ENCODE peak calls at places on chromosomes 7 and 10, in four cellular contexts. A, Z, L and B are unnamed samples.

GRCh38 chr10:14181197-14181936 is 149.4 kb downstream of the FRMD4A start:
- DNase-seq in L (peak; percentile 59), Z (no peak), A (no peak), B (no peak)

GRCh38 chr10:43396928-43397624 is 11.9 kb downstream of the HNRNPF start:
- DNase-seq in Z (peak; percentile 92), A (peak; percentile 71), L (no peak), B (peak; percentile 83)

GRCh38 chr10:81018898-81019890 is 481.5 kb downstream of the SH2D4B start:
- DNase-seq in A (peak; percentile 39), L (peak; percentile 28), Z (peak; percentile 49), B (peak; percentile 51)

GRCh38 chr10:13268310-13268709 is 31.6 kb downstream of the PHYH start:
- DNase-seq in L (no peak), Z (no peak), A (no peak), B (no peak)

GRCh38 chr10:126315471-126316177 is 72.7 kb downstream of the ADAM12 start:
- DNase-seq in Z (no peak), L (no peak), A (no peak), B (no peak)

GRCh38 chr10:35351021-35351420 is 14.7 kb downstream of the CCNY start:
- DNase-seq in Z (no peak), A (no peak), L (no peak), B (no peak)

GRCh38 chr10:61600389-61600788 is 62.3 kb upstream of the CABCOCO1 start:
- DNase-seq in A (no peak), Z (no peak), L (no peak), B (no peak)

GRCh38 chr7:117036034-117036669 is 82.9 kb downstream of the ST7 start:
- DNase-seq in Z (no peak), A (no peak), L (no peak), B (no peak)

GRCh38 chr7:1662767-1663166 is 7.3 kb upstream of the ELFN1 start:
- DNase-seq in Z (no peak), L (peak; percentile 20), A (no peak), B (peak; percentile 10)

GRCh38 chr10:129759214-129760002 is 204.7 kb downstream of the EBF3 start:
- DNase-seq in L (no peak), A (no peak), Z (no peak), B (no peak)

GRCh38 chr10:5527332-5528200 is 2.8 kb downstream of the CALML3 start:
- DNase-seq in Z (peak; percentile 50), L (no peak), A (no peak), B (no peak)

GRCh38 chr10:71921319-71922027 is 42.7 kb upstream of the CHST3 start:
- DNase-seq in A (no peak), Z (no peak), L (no peak), B (no peak)

GRCh38 chr10:26797340-26797739 is 63.4 kb downstream of the ABI1 start:
- DNase-seq in A (no peak), L (no peak), Z (no peak), B (no peak)

GRCh38 chr7:117479480-117480224 is at the start of gene CFTR:
- DNase-seq in L (no peak), Z (no peak), A (no peak), B (peak; percentile 70)

GRCh38 chr7:32218741-32219283 is 148.6 kb upstream of the PDE1C start:
- DNase-seq in A (no peak), L (no peak), Z (no peak), B (no peak)

GRCh38 chr10:106557951-106558733 is 606.4 kb downstream of the SORCS1 start:
- DNase-seq in L (no peak), A (no peak), Z (no peak), B (no peak)

GRCh38 chr10:102815790-102816549 is 21.2 kb downstream of the CYP17A1 start:
- DNase-seq in Z (no peak), L (no peak), A (no peak), B (no peak)

GRCh38 chr10:110642980-110643655 is 1.0 kb upstream of the RBM20 start:
- DNase-seq in Z (no peak), A (no peak), L (no peak), B (peak; percentile 54)

GRCh38 chr7:1920266-1920681 is 250.2 kb downstream of the ELFN1 start:
- DNase-seq in L (no peak), A (no peak), Z (no peak), B (no peak)

GRCh38 chr10:34156781-34157425 is 658.2 kb downstream of the PARD3 start:
- DNase-seq in L (no peak), A (no peak), Z (no peak), B (no peak)

GRCh38 chr10:7335977-7336376 is 74.9 kb downstream of the SFMBT2 start:
- DNase-seq in L (no peak), Z (no peak), A (no peak), B (no peak)

GRCh38 chr7:50227623-50228618 is 76.6 kb upstream of the IKZF1 start:
- DNase-seq in L (no peak), Z (no peak), A (no peak), B (no peak)

GRCh38 chr7:128003179-128003578 is 28.1 kb downstream of the LRRC4 start:
- DNase-seq in L (no peak), A (no peak), Z (no peak), B (no peak)

GRCh38 chr7:122988333-122988732 is 7.2 kb downstream of the TAS2R16 start:
- DNase-seq in A (no peak), Z (no peak), L (no peak), B (no peak)

GRCh38 chr10:6583447-6583846 is 3.4 kb upstream of the PRKCQ start:
- DNase-seq in L (no peak), A (no peak), Z (no peak), B (no peak)

GRCh38 chr10:4561301-4561700 is 264.7 kb upstream of the AKR1E2 start:
- DNase-seq in Z (no peak), L (no peak), A (no peak), B (no peak)

GRCh38 chr10:49512121-49512809 is 26.7 kb downstream of the ERCC6 start:
- DNase-seq in A (peak; percentile 40), L (no peak), Z (peak; percentile 16), B (no peak)

GRCh38 chr10:49138361-49138891 is 4.6 kb upstream of the FAM170B start:
- DNase-seq in Z (no peak), L (no peak), A (no peak), B (no peak)

GRCh38 chr10:51964630-51965029 is 265.2 kb upstream of the CSTF2T start:
- DNase-seq in L (no peak), Z (no peak), A (no peak), B (no peak)

GRCh38 chr10:102241037-102241443 is 272 bp downstream of the PITX3 start:
- DNase-seq in Z (no peak), A (no peak), L (no peak), B (no peak)

GRCh38 chr10:130744631-130745030 is 566.9 kb downstream of the TCERG1L start:
- DNase-seq in L (no peak), A (no peak), Z (no peak), B (no peak)

GRCh38 chr10:133299738-133300137 is 8.9 kb downstream of the TUBGCP2 start:
- DNase-seq in A (no peak), L (no peak), Z (no peak), B (no peak)

GRCh38 chr10:49164587-49165188 is 23.5 kb downstream of the TMEM273 start:
- DNase-seq in Z (peak; percentile 28), L (peak; percentile 72), A (peak; percentile 45), B (peak; percentile 77)

GRCh38 chr10:78313636-78314035 is 280.0 kb downstream of the RPS24 start:
- DNase-seq in L (no peak), Z (no peak), A (no peak), B (no peak)

GRCh38 chr7:149772821-149773425 is 465 bp downstream of the ZNF467 start:
- DNase-seq in L (peak; percentile 82), Z (no peak), A (no peak), B (peak; percentile 48)

GRCh38 chr7:81161459-81162075 is 242.7 kb upstream of the SEMA3C start:
- DNase-seq in Z (peak; percentile 65), L (peak; percentile 40), A (peak; percentile 15), B (no peak)

GRCh38 chr7:138727336-138728099 is 26.4 kb upstream of the SVOPL start:
- DNase-seq in Z (no peak), L (no peak), A (no peak), B (no peak)

GRCh38 chr10:5694573-5694972 is 9.9 kb downstream of the TASOR2 start:
- DNase-seq in A (no peak), Z (no peak), L (no peak), B (no peak)

GRCh38 chr10:69696073-69696731 is 66.2 kb downstream of the FAM241B start:
- DNase-seq in Z (peak; percentile 70), A (peak; percentile 77), L (peak; percentile 85), B (peak; percentile 58)

DNA sequence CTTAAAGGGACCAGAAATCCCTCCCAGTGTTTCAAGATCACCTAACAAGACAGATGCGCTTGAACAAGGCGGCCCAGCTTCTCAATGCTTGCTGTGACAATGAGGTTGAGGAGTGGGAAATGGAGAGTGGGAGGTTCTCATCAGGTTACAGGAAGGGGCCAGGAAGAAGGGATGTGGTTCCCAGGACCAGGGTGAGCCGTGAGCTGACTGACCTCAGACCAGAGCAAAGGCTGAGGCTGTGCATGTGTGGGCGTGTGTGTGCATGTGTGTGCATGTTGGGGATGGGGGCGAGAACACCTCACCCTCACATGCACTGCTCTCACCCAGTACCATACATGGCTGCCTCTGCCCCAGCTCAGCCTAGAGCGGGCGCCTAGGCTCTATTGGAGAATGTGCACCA is 220.8 kb upstream of the GPR26 start:
- DNase-seq in Z (no peak), A (no peak), L (no peak), B (no peak)
- TF ChIP-seq ELF4 in Z (no peak), A (no peak), L (no peak), B (no peak)

GRCh38 chr7:145643981-145644380 is 472.6 kb upstream of the CNTNAP2 start:
- DNase-seq in A (no peak), Z (no peak), L (no peak), B (no peak)
- TF ChIP-seq ELF4 in A (no peak), Z (no peak), L (no peak), B (no peak)

GRCh38 chr7:105773030-105773460 is 103.4 kb downstream of the ATXN7L1 start:
- DNase-seq in A (no peak), Z (no peak), L (no peak), B (no peak)

GRCh38 chr7:105776068-105776790 is 100.2 kb downstream of the ATXN7L1 start:
- DNase-seq in A (no peak), L (peak; percentile 42), Z (peak; percentile 90), B (peak; percentile 83)

GRCh38 chr7:105778956-105779355 is 97.4 kb downstream of the ATXN7L1 start:
- DNase-seq in A (no peak), Z (no peak), L (no peak), B (no peak)

GRCh38 chr7:105776986-105777910 is 99.2 kb downstream of the ATXN7L1 start:
- DNase-seq in L (no peak), A (no peak), Z (no peak), B (no peak)

DNA sequence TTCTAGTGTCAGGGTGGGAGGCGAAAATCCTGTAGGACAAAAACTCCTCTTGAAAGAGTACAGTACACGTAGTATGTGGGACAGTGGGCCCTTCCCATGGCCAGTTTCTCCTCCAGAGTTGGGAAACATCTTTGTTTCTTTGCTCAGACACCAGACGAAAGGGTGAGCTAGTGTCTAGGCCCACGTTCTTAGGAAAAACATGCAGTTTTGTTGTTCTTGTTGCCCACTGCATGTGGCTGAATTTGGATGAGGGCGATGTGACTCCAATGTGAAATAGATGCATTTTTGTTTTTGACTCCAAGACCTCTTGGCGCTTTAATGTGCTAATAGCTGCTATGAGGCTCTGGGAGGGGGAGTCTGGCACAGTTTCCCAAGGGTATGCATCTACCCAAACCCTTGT is 100.8 kb downstream of the ATXN7L1 start:
- DNase-seq in A (no peak), Z (no peak), L (no peak), B (no peak)
- TF ChIP-seq ELF4 in A (no peak), Z (no peak), L (no peak), B (no peak)

GRCh38 chr10:68074775-68075549 is at the start of gene HERC4:
- DNase-seq in A (peak; percentile 94), L (peak; percentile 98), Z (peak; percentile 83), B (peak; percentile 89)
- TF ChIP-seq ELF4 in A (no peak), L (no peak), Z (no peak), B (no peak)